ENCODE peak calls at places on chromosomes 11 and 22, in seven cellular contexts. One of them, this sample, is unnamed.

GRCh38 chr22:37279469-37279868 is 2.8 kb upstream of the CYTH4 start:
- DNase-seq in K562: no peak
- DNase-seq in A549: no peak
- DNase-seq in SK-N-SH: no peak
- DNase-seq in HCT116: no peak
- DNase-seq in endothelial cell of umbilical vein: no peak
- DNase-seq in HepG2: no peak
- DNase-seq in this sample: peak

GRCh38 chr22:30104501-30105156 is 24.4 kb downstream of the HORMAD2 start:
- DNase-seq in K562: no peak
- DNase-seq in A549: no peak
- DNase-seq in SK-N-SH: no peak
- DNase-seq in HCT116: no peak
- DNase-seq in endothelial cell of umbilical vein: no peak
- DNase-seq in HepG2: no peak
- DNase-seq in this sample: no peak

GRCh38 chr22:49488943-49489342 is 338.7 kb downstream of the BRD1 start:
- DNase-seq in K562: no peak
- DNase-seq in A549: no peak
- DNase-seq in SK-N-SH: no peak
- DNase-seq in HCT116: no peak
- DNase-seq in endothelial cell of umbilical vein: no peak
- DNase-seq in HepG2: no peak
- DNase-seq in this sample: peak

GRCh38 chr11:68313574-68314202 is 1.3 kb downstream of the LRP5 start:
- DNase-seq in K562: no peak
- DNase-seq in A549: peak
- DNase-seq in SK-N-SH: peak
- DNase-seq in HCT116: no peak
- DNase-seq in endothelial cell of umbilical vein: peak
- DNase-seq in HepG2: peak
- DNase-seq in this sample: peak

GRCh38 chr11:76803023-76803422 is 19.9 kb downstream of the TSKU start:
- DNase-seq in K562: no peak
- DNase-seq in A549: peak
- DNase-seq in SK-N-SH: no peak
- DNase-seq in HCT116: no peak
- DNase-seq in endothelial cell of umbilical vein: no peak
- DNase-seq in HepG2: no peak
- DNase-seq in this sample: no peak

GRCh38 chr11:78248191-78248590 is 59.5 kb downstream of the USP35 start:
- DNase-seq in K562: no peak
- DNase-seq in A549: no peak
- DNase-seq in SK-N-SH: no peak
- DNase-seq in HCT116: no peak
- DNase-seq in endothelial cell of umbilical vein: no peak
- DNase-seq in HepG2: no peak
- DNase-seq in this sample: no peak

GRCh38 chr11:116862951-116863350 is 25.5 kb upstream of the APOA1 start:
- DNase-seq in K562: no peak
- DNase-seq in A549: no peak
- DNase-seq in SK-N-SH: no peak
- DNase-seq in HCT116: no peak
- DNase-seq in endothelial cell of umbilical vein: no peak
- DNase-seq in HepG2: no peak
- DNase-seq in this sample: no peak

GRCh38 chr11:106585061-106585460 is 433.2 kb downstream of the GUCY1A2 start:
- DNase-seq in K562: no peak
- DNase-seq in A549: peak
- DNase-seq in SK-N-SH: peak
- DNase-seq in HCT116: no peak
- DNase-seq in endothelial cell of umbilical vein: no peak
- DNase-seq in HepG2: peak
- DNase-seq in this sample: peak

GRCh38 chr22:47168441-47168840 is 406.0 kb downstream of the TBC1D22A start:
- DNase-seq in K562: no peak
- DNase-seq in A549: no peak
- DNase-seq in SK-N-SH: no peak
- DNase-seq in HCT116: no peak
- DNase-seq in endothelial cell of umbilical vein: no peak
- DNase-seq in HepG2: no peak
- DNase-seq in this sample: no peak

GRCh38 chr11:1839204-1839923 is 583 bp downstream of the TNNI2 start:
- DNase-seq in K562: no peak
- DNase-seq in A549: no peak
- DNase-seq in SK-N-SH: no peak
- DNase-seq in HCT116: no peak
- DNase-seq in endothelial cell of umbilical vein: no peak
- DNase-seq in HepG2: no peak
- DNase-seq in this sample: no peak

GRCh38 chr22:46737105-46737975 is 712 bp downstream of the CERK start:
- DNase-seq in K562: peak
- DNase-seq in A549: no peak
- DNase-seq in SK-N-SH: no peak
- DNase-seq in HCT116: no peak
- DNase-seq in endothelial cell of umbilical vein: peak
- DNase-seq in HepG2: no peak
- DNase-seq in this sample: peak

GRCh38 chr22:46674367-46674781 is 54.2 kb downstream of the GRAMD4 start:
- DNase-seq in K562: no peak
- DNase-seq in A549: no peak
- DNase-seq in SK-N-SH: no peak
- DNase-seq in HCT116: no peak
- DNase-seq in endothelial cell of umbilical vein: peak
- DNase-seq in HepG2: no peak
- DNase-seq in this sample: no peak

GRCh38 chr11:28677719-28678118 is 569.5 kb downstream of the METTL15 start:
- DNase-seq in K562: no peak
- DNase-seq in A549: no peak
- DNase-seq in SK-N-SH: no peak
- DNase-seq in HCT116: no peak
- DNase-seq in endothelial cell of umbilical vein: no peak
- DNase-seq in HepG2: no peak
- DNase-seq in this sample: no peak

GRCh38 chr11:28671326-28671725 is 563.1 kb downstream of the METTL15 start:
- DNase-seq in K562: no peak
- DNase-seq in A549: no peak
- DNase-seq in SK-N-SH: no peak
- DNase-seq in HCT116: no peak
- DNase-seq in endothelial cell of umbilical vein: no peak
- DNase-seq in HepG2: no peak
- DNase-seq in this sample: no peak

GRCh38 chr11:28675183-28675582 is 567.0 kb downstream of the METTL15 start:
- DNase-seq in K562: no peak
- DNase-seq in A549: no peak
- DNase-seq in SK-N-SH: no peak
- DNase-seq in HCT116: no peak
- DNase-seq in endothelial cell of umbilical vein: no peak
- DNase-seq in HepG2: no peak
- DNase-seq in this sample: no peak

GRCh38 chr11:28673687-28674431 is 565.7 kb downstream of the METTL15 start:
- DNase-seq in K562: no peak
- DNase-seq in A549: no peak
- DNase-seq in SK-N-SH: no peak
- DNase-seq in HCT116: peak
- DNase-seq in endothelial cell of umbilical vein: no peak
- DNase-seq in HepG2: no peak
- DNase-seq in this sample: no peak

DNA sequence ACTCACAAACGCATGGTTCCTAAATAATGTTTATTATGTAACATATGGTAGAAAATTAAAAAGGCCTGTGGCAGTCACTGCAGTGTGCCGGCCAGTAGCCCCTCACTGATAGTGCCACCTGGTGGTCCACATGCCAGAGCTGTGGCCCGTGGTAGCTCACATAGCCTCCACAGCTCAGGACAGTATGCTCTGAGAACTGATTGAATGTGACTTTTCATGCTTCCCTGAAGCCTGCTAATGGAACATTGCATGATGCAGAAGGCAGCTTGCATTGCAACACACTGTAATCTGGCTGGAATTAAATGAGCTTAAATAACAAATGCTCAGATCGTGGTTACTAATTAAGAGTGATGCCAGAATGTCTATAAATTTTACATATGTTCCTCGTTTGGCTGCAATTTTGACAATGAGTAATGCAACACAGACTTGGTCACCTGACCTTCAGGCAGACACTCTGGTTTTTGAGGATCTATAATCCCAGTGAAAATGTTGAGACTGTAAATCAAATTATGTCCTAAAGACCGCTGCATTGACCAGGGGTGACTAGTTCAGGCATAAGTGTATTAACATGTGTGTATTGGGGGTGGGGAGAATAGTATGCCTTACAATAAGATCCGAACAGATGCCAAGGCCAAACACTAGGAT is 566.4 kb downstream of the METTL15 start:
- DNase-seq in K562: no peak
- DNase-seq in A549: peak
- DNase-seq in SK-N-SH: peak
- DNase-seq in HCT116: peak
- DNase-seq in endothelial cell of umbilical vein: peak
- DNase-seq in HepG2: no peak
- DNase-seq in this sample: peak
- TF ChIP-seq CTCF in K562: no peak
- TF ChIP-seq CTCF in A549: peak
- TF ChIP-seq CTCF in SK-N-SH: peak
- TF ChIP-seq CTCF in HCT116: peak
- TF ChIP-seq CTCF in endothelial cell of umbilical vein: peak
- TF ChIP-seq CTCF in HepG2: peak
- TF ChIP-seq CTCF in this sample: peak

DNA sequence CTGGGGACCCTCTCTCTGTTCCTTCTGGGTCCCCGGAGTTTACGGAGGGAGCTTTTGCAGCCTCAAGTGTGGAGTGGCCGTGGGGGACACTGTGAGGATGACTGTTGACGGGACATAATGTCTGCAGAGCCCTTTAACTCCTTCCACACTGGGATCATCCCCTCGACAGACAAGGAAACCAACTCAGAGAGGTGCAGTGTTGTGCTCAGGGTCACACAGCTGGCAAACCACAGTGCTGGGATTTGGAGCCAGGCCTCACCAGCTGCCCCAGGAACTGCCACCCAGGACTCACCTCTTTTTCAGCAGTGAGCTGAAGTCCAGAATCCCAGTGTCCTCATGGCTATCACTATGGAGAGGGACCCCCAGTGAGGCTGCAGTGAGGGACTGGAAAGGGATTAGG is 5.4 kb downstream of the MYBPC3 start:
- DNase-seq in K562: no peak
- DNase-seq in A549: no peak
- DNase-seq in SK-N-SH: no peak
- DNase-seq in HCT116: no peak
- DNase-seq in endothelial cell of umbilical vein: no peak
- DNase-seq in HepG2: no peak
- DNase-seq in this sample: no peak
- H3K4me3 ChIP-seq in K562: no peak
- H3K4me3 ChIP-seq in A549: no peak
- H3K4me3 ChIP-seq in SK-N-SH: no peak
- H3K4me3 ChIP-seq in HCT116: no peak
- H3K4me3 ChIP-seq in endothelial cell of umbilical vein: no peak
- H3K4me3 ChIP-seq in HepG2: no peak
- H3K4me3 ChIP-seq in this sample: no peak

DNA sequence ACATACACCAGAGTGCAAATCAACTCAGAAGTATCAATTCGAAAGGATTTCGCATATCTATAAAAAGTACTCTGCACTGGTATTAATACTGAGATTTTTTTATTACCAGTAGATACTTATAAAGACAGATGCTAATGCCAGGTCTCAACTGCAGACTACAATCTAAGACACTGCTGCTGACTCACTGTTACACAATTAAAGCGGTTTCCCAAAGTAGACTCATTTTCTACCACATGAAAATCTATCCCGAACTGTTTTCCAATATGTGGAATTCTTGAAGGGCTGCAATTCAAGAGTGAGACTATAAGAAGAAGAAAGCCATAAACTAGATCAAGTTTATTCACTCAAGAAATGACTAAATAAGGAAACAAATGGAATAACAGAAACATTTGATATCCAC is 57.2 kb upstream of the ARHGAP32 start:
- DNase-seq in K562: no peak
- DNase-seq in A549: peak
- DNase-seq in SK-N-SH: no peak
- DNase-seq in HCT116: no peak
- DNase-seq in endothelial cell of umbilical vein: no peak
- DNase-seq in HepG2: no peak
- DNase-seq in this sample: no peak
- TF ChIP-seq MAX in K562: no peak
- TF ChIP-seq MAX in A549: no peak
- TF ChIP-seq MAX in SK-N-SH: no peak
- TF ChIP-seq MAX in HCT116: no peak
- TF ChIP-seq MAX in endothelial cell of umbilical vein: no peak
- TF ChIP-seq MAX in HepG2: no peak
- TF ChIP-seq MAX in this sample: no peak

GRCh38 chr22:50547231-50547851 is 1.6 kb downstream of the KLHDC7B start:
- DNase-seq in K562: peak
- DNase-seq in A549: no peak
- DNase-seq in SK-N-SH: peak
- DNase-seq in HCT116: no peak
- DNase-seq in endothelial cell of umbilical vein: no peak
- DNase-seq in HepG2: no peak
- DNase-seq in this sample: no peak

GRCh38 chr22:50546326-50547230 is 879 bp downstream of the KLHDC7B start:
- DNase-seq in K562: peak
- DNase-seq in A549: no peak
- DNase-seq in SK-N-SH: peak
- DNase-seq in HCT116: no peak
- DNase-seq in endothelial cell of umbilical vein: no peak
- DNase-seq in HepG2: no peak
- DNase-seq in this sample: no peak

GRCh38 chr22:50544746-50545253 is 899 bp upstream of the KLHDC7B start:
- DNase-seq in K562: no peak
- DNase-seq in A549: no peak
- DNase-seq in SK-N-SH: no peak
- DNase-seq in HCT116: no peak
- DNase-seq in endothelial cell of umbilical vein: no peak
- DNase-seq in HepG2: no peak
- DNase-seq in this sample: peak

GRCh38 chr22:50544078-50544745 is 1.5 kb upstream of the KLHDC7B start:
- DNase-seq in K562: no peak
- DNase-seq in A549: peak
- DNase-seq in SK-N-SH: peak
- DNase-seq in HCT116: no peak
- DNase-seq in endothelial cell of umbilical vein: peak
- DNase-seq in HepG2: no peak
- DNase-seq in this sample: peak

DNA sequence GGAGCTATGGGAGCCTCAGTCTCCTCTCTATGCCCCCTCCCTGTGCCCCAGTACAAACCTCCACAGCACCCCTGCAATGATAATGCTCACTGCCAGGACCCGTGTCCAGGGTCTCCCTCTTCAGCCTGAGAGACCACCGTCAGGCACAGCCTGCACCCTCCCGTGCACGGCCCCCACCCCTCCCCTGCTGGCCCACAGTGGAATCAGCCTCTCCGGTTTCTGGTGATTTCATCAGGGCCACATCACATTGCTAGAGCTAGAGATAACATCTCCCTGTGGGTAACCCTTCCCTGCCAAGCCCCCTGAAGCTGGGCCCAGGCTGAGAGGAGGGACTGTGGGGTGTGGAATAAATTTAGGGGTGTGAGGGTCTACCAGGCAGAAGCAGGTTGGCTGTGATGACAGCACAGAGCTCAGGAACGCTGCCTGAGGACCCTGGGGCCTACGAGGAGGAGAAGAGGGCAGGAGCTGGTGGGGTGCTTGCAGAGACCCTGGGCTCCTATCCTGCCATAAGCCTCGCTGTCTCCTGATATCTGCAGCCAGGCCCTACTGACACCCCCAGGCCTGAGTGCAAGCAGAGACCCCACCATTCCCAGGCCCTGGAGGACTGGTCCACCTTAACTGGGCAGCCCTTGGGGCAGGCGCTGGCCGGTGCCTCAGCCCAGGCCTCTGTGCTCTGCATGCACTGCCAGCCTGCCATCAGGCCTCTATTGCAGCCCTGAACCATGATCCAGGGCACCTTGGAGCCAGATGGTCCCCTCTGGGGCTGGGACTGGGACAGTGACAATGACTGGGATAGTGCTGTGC is at the start of gene KLHDC7B:
- DNase-seq in K562: no peak
- DNase-seq in A549: no peak
- DNase-seq in SK-N-SH: peak
- DNase-seq in HCT116: no peak
- DNase-seq in endothelial cell of umbilical vein: no peak
- DNase-seq in HepG2: no peak
- DNase-seq in this sample: peak
- TF ChIP-seq CTCF in K562: no peak
- TF ChIP-seq CTCF in A549: no peak
- TF ChIP-seq CTCF in SK-N-SH: peak
- TF ChIP-seq CTCF in HCT116: no peak
- TF ChIP-seq CTCF in endothelial cell of umbilical vein: no peak
- TF ChIP-seq CTCF in HepG2: no peak
- TF ChIP-seq CTCF in this sample: peak